ENCODE peak calls at places on chromosomes 12 and 14, in nine cellular contexts. One of them, this sample, is unnamed.

GRCh38 chr12:101695698-101696097 is 1.7 kb upstream of the CHPT1 start:
- DNase-seq in foreskin fibroblast: peak; percentile 30
- DNase-seq in GM20000: no peak
- DNase-seq in IMR-90: peak; percentile 59
- DNase-seq in stomach: no peak
- DNase-seq in transverse colon: no peak
- DNase-seq in fibroblast of mammary gland: peak; percentile 56
- DNase-seq in astrocyte of the cerebellum: no peak
- DNase-seq in heart right ventricle: no peak
- DNase-seq in this sample: no peak

GRCh38 chr14:105169776-105170655 is 1.4 kb upstream of the JAG2 start:
- DNase-seq in IMR-90: no peak
- DNase-seq in transverse colon: no peak
- DNase-seq in heart right ventricle: no peak
- DNase-seq in foreskin fibroblast: no peak
- DNase-seq in astrocyte of the cerebellum: no peak
- DNase-seq in stomach: no peak
- DNase-seq in fibroblast of mammary gland: no peak
- DNase-seq in GM20000: no peak
- DNase-seq in this sample: no peak

GRCh38 chr12:130617219-130617618 is 98.9 kb downstream of the RIMBP2 start:
- DNase-seq in GM20000: no peak
- DNase-seq in transverse colon: no peak
- DNase-seq in IMR-90: no peak
- DNase-seq in astrocyte of the cerebellum: no peak
- DNase-seq in stomach: no peak
- DNase-seq in foreskin fibroblast: no peak
- DNase-seq in fibroblast of mammary gland: no peak
- DNase-seq in heart right ventricle: no peak
- DNase-seq in this sample: no peak

GRCh38 chr12:3724096-3724805 is 28.7 kb downstream of the CRACR2A start:
- DNase-seq in heart right ventricle: no peak
- DNase-seq in astrocyte of the cerebellum: no peak
- DNase-seq in foreskin fibroblast: no peak
- DNase-seq in GM20000: no peak
- DNase-seq in fibroblast of mammary gland: no peak
- DNase-seq in transverse colon: peak; percentile 36
- DNase-seq in IMR-90: no peak
- DNase-seq in stomach: no peak
- DNase-seq in this sample: no peak

GRCh38 chr14:23154876-23155587 is 28.4 kb downstream of the SLC7A8 start:
- DNase-seq in transverse colon: peak; percentile 61
- DNase-seq in fibroblast of mammary gland: peak; percentile 94
- DNase-seq in GM20000: no peak
- DNase-seq in IMR-90: peak; percentile 89
- DNase-seq in foreskin fibroblast: peak; percentile 94
- DNase-seq in astrocyte of the cerebellum: peak; percentile 77
- DNase-seq in heart right ventricle: peak; percentile 80
- DNase-seq in stomach: peak; percentile 89
- DNase-seq in this sample: no peak

GRCh38 chr14:89249296-89249565 is 167.8 kb downstream of the FOXN3 start:
- DNase-seq in IMR-90: peak; percentile 18
- DNase-seq in GM20000: no peak
- DNase-seq in heart right ventricle: no peak
- DNase-seq in fibroblast of mammary gland: no peak
- DNase-seq in transverse colon: no peak
- DNase-seq in foreskin fibroblast: no peak
- DNase-seq in stomach: no peak
- DNase-seq in astrocyte of the cerebellum: no peak
- DNase-seq in this sample: no peak

GRCh38 chr12:78617683-78618082 is 246.9 kb upstream of the SYT1 start:
- DNase-seq in foreskin fibroblast: no peak
- DNase-seq in astrocyte of the cerebellum: no peak
- DNase-seq in GM20000: no peak
- DNase-seq in transverse colon: no peak
- DNase-seq in stomach: no peak
- DNase-seq in heart right ventricle: no peak
- DNase-seq in fibroblast of mammary gland: no peak
- DNase-seq in IMR-90: no peak
- DNase-seq in this sample: no peak

GRCh38 chr14:68654471-68654941 is 138.4 kb downstream of the ZFP36L1 start:
- DNase-seq in astrocyte of the cerebellum: no peak
- DNase-seq in GM20000: no peak
- DNase-seq in heart right ventricle: no peak
- DNase-seq in transverse colon: no peak
- DNase-seq in stomach: no peak
- DNase-seq in foreskin fibroblast: no peak
- DNase-seq in fibroblast of mammary gland: no peak
- DNase-seq in IMR-90: no peak
- DNase-seq in this sample: no peak

GRCh38 chr12:50166776-50167025 is 468 bp downstream of the CERS5 start:
- DNase-seq in heart right ventricle: peak; percentile 41
- DNase-seq in foreskin fibroblast: no peak
- DNase-seq in transverse colon: no peak
- DNase-seq in stomach: peak; percentile 29
- DNase-seq in fibroblast of mammary gland: no peak
- DNase-seq in GM20000: no peak
- DNase-seq in astrocyte of the cerebellum: no peak
- DNase-seq in IMR-90: no peak
- DNase-seq in this sample: no peak

GRCh38 chr12:47972895-47973294 is 9.5 kb downstream of the TMEM106C start:
- DNase-seq in foreskin fibroblast: no peak
- DNase-seq in fibroblast of mammary gland: no peak
- DNase-seq in stomach: no peak
- DNase-seq in heart right ventricle: no peak
- DNase-seq in IMR-90: no peak
- DNase-seq in astrocyte of the cerebellum: no peak
- DNase-seq in transverse colon: no peak
- DNase-seq in GM20000: no peak
- DNase-seq in this sample: no peak

GRCh38 chr14:59690426-59690825 is 113.8 kb upstream of the CCDC175 start:
- DNase-seq in astrocyte of the cerebellum: peak; percentile 64
- DNase-seq in foreskin fibroblast: no peak
- DNase-seq in GM20000: no peak
- DNase-seq in transverse colon: no peak
- DNase-seq in IMR-90: no peak
- DNase-seq in fibroblast of mammary gland: peak; percentile 20
- DNase-seq in heart right ventricle: no peak
- DNase-seq in stomach: no peak
- DNase-seq in this sample: no peak

GRCh38 chr12:88036368-88036965 is 7.3 kb upstream of the C12orf50 start:
- DNase-seq in IMR-90: peak; percentile 59
- DNase-seq in heart right ventricle: no peak
- DNase-seq in foreskin fibroblast: peak; percentile 77
- DNase-seq in transverse colon: no peak
- DNase-seq in astrocyte of the cerebellum: no peak
- DNase-seq in GM20000: no peak
- DNase-seq in fibroblast of mammary gland: peak; percentile 74
- DNase-seq in stomach: no peak
- DNase-seq in this sample: no peak

GRCh38 chr12:31300341-31300740 is 25.6 kb downstream of the SINHCAF start:
- DNase-seq in transverse colon: no peak
- DNase-seq in astrocyte of the cerebellum: no peak
- DNase-seq in GM20000: no peak
- DNase-seq in IMR-90: no peak
- DNase-seq in foreskin fibroblast: no peak
- DNase-seq in fibroblast of mammary gland: no peak
- DNase-seq in stomach: no peak
- DNase-seq in heart right ventricle: no peak
- DNase-seq in this sample: no peak

GRCh38 chr12:18850752-18851151 is 112.8 kb downstream of the CAPZA3 start:
- DNase-seq in IMR-90: no peak
- DNase-seq in astrocyte of the cerebellum: no peak
- DNase-seq in stomach: no peak
- DNase-seq in fibroblast of mammary gland: no peak
- DNase-seq in GM20000: no peak
- DNase-seq in foreskin fibroblast: no peak
- DNase-seq in transverse colon: no peak
- DNase-seq in heart right ventricle: no peak
- DNase-seq in this sample: no peak

GRCh38 chr12:122830517-122831214 is 4.6 kb upstream of the HIP1R start:
- DNase-seq in foreskin fibroblast: peak; percentile 98
- DNase-seq in transverse colon: peak; percentile 50
- DNase-seq in astrocyte of the cerebellum: no peak
- DNase-seq in GM20000: no peak
- DNase-seq in fibroblast of mammary gland: peak; percentile 99
- DNase-seq in stomach: no peak
- DNase-seq in heart right ventricle: no peak
- DNase-seq in IMR-90: peak; percentile 81
- DNase-seq in this sample: no peak

GRCh38 chr12:21169878-21170472 is 39.0 kb downstream of the SLCO1B1 start:
- DNase-seq in heart right ventricle: no peak
- DNase-seq in fibroblast of mammary gland: peak; percentile 31
- DNase-seq in IMR-90: peak; percentile 25
- DNase-seq in stomach: peak; percentile 51
- DNase-seq in astrocyte of the cerebellum: peak; percentile 28
- DNase-seq in GM20000: peak; percentile 11
- DNase-seq in foreskin fibroblast: peak; percentile 13
- DNase-seq in transverse colon: peak; percentile 24
- DNase-seq in this sample: peak; percentile 18

GRCh38 chr12:120902846-120903381 is 1.2 kb downstream of the SPPL3 start:
- DNase-seq in stomach: no peak
- DNase-seq in astrocyte of the cerebellum: no peak
- DNase-seq in foreskin fibroblast: peak; percentile 10
- DNase-seq in transverse colon: no peak
- DNase-seq in GM20000: no peak
- DNase-seq in IMR-90: no peak
- DNase-seq in heart right ventricle: no peak
- DNase-seq in fibroblast of mammary gland: no peak
- DNase-seq in this sample: no peak

GRCh38 chr14:90555126-90556049 is 158.6 kb downstream of the CALM1 start:
- DNase-seq in foreskin fibroblast: no peak
- DNase-seq in heart right ventricle: no peak
- DNase-seq in transverse colon: no peak
- DNase-seq in GM20000: no peak
- DNase-seq in fibroblast of mammary gland: no peak
- DNase-seq in stomach: no peak
- DNase-seq in astrocyte of the cerebellum: no peak
- DNase-seq in IMR-90: no peak
- DNase-seq in this sample: no peak

GRCh38 chr14:99899578-99900178 is 106.5 kb downstream of the EML1 start:
- DNase-seq in astrocyte of the cerebellum: peak; percentile 18
- DNase-seq in transverse colon: no peak
- DNase-seq in foreskin fibroblast: peak; percentile 65
- DNase-seq in fibroblast of mammary gland: peak; percentile 50
- DNase-seq in stomach: no peak
- DNase-seq in heart right ventricle: no peak
- DNase-seq in GM20000: peak; percentile 25
- DNase-seq in IMR-90: peak; percentile 47
- DNase-seq in this sample: no peak
- TF ChIP-seq CTCF in astrocyte of the cerebellum: peak; percentile 26
- TF ChIP-seq CTCF in transverse colon: peak; percentile 52
- TF ChIP-seq CTCF in foreskin fibroblast: peak; percentile 48
- TF ChIP-seq CTCF in fibroblast of mammary gland: peak; percentile 57
- TF ChIP-seq CTCF in stomach: no peak
- TF ChIP-seq CTCF in heart right ventricle: peak; percentile 44
- TF ChIP-seq CTCF in GM20000: no peak
- TF ChIP-seq CTCF in IMR-90: peak; percentile 56
- TF ChIP-seq CTCF in this sample: peak; percentile 29

GRCh38 chr12:57397441-57397840 is 33.4 kb downstream of the R3HDM2 start:
- DNase-seq in stomach: no peak
- DNase-seq in astrocyte of the cerebellum: no peak
- DNase-seq in foreskin fibroblast: no peak
- DNase-seq in transverse colon: no peak
- DNase-seq in heart right ventricle: no peak
- DNase-seq in GM20000: no peak
- DNase-seq in fibroblast of mammary gland: no peak
- DNase-seq in IMR-90: no peak
- DNase-seq in this sample: no peak

GRCh38 chr12:57404966-57405640 is 25.7 kb downstream of the R3HDM2 start:
- DNase-seq in heart right ventricle: no peak
- DNase-seq in transverse colon: no peak
- DNase-seq in GM20000: no peak
- DNase-seq in fibroblast of mammary gland: no peak
- DNase-seq in stomach: no peak
- DNase-seq in IMR-90: no peak
- DNase-seq in astrocyte of the cerebellum: no peak
- DNase-seq in foreskin fibroblast: no peak
- DNase-seq in this sample: no peak

DNA sequence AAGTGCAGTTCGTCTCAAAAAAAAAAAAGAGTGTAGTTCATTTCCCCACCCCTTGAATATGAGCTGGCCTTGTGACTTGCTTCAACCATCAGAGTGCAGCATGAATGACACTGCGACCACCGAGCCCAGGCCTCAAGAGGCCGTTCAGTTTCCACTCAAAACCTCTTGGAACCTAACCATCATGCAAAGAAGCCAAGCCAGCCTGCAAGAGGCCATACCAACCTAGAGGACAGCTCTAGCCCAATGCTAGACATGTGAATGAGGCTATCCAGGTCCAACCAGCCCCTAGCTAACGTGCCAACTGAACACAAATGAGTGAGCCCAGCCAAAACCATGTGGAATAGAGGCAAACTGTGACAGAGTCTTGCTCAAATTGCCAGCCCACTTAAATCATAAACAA is 29.7 kb downstream of the R3HDM2 start:
- DNase-seq in astrocyte of the cerebellum: no peak
- DNase-seq in stomach: no peak
- DNase-seq in heart right ventricle: peak; percentile 44
- DNase-seq in GM20000: no peak
- DNase-seq in foreskin fibroblast: no peak
- DNase-seq in IMR-90: no peak
- DNase-seq in transverse colon: no peak
- DNase-seq in fibroblast of mammary gland: no peak
- DNase-seq in this sample: no peak
- TF ChIP-seq CTCF in astrocyte of the cerebellum: no peak
- TF ChIP-seq CTCF in stomach: no peak
- TF ChIP-seq CTCF in heart right ventricle: no peak
- TF ChIP-seq CTCF in GM20000: no peak
- TF ChIP-seq CTCF in foreskin fibroblast: no peak
- TF ChIP-seq CTCF in IMR-90: no peak
- TF ChIP-seq CTCF in transverse colon: no peak
- TF ChIP-seq CTCF in fibroblast of mammary gland: no peak
- TF ChIP-seq CTCF in this sample: no peak

GRCh38 chr12:39946361-39946948 is 159.4 kb downstream of the SLC2A13 start:
- DNase-seq in GM20000: no peak
- DNase-seq in astrocyte of the cerebellum: no peak
- DNase-seq in fibroblast of mammary gland: no peak
- DNase-seq in IMR-90: no peak
- DNase-seq in stomach: no peak
- DNase-seq in foreskin fibroblast: no peak
- DNase-seq in transverse colon: no peak
- DNase-seq in heart right ventricle: no peak
- DNase-seq in this sample: no peak
- TF ChIP-seq CTCF in GM20000: no peak
- TF ChIP-seq CTCF in astrocyte of the cerebellum: no peak
- TF ChIP-seq CTCF in fibroblast of mammary gland: no peak
- TF ChIP-seq CTCF in IMR-90: no peak
- TF ChIP-seq CTCF in stomach: no peak
- TF ChIP-seq CTCF in foreskin fibroblast: no peak
- TF ChIP-seq CTCF in transverse colon: no peak
- TF ChIP-seq CTCF in heart right ventricle: no peak
- TF ChIP-seq CTCF in this sample: no peak

DNA sequence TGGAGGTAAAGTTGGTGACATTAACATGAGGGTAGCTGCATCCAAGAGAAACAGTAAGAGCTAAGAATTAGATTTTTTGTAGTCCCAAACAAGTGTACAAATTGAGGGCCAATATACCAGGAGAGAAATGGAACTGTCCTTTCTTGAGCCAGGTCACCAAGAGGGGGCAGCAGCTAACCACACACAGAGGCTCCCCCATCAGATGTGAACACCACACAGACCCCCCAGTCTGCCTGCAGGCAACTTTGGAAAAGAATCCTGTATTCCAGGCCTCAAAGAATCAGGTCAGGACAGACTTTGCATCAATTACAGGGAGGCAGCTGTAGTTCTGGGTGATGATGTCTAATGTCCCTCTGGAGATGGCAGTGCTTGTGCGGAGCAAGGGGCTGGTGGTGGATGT is 77.9 kb downstream of the SPTB start:
- DNase-seq in transverse colon: no peak
- DNase-seq in astrocyte of the cerebellum: no peak
- DNase-seq in stomach: no peak
- DNase-seq in heart right ventricle: no peak
- DNase-seq in GM20000: peak; percentile 39
- DNase-seq in fibroblast of mammary gland: peak; percentile 25
- DNase-seq in IMR-90: peak; percentile 17
- DNase-seq in foreskin fibroblast: peak; percentile 14
- DNase-seq in this sample: peak; percentile 58
- TF ChIP-seq CTCF in transverse colon: no peak
- TF ChIP-seq CTCF in astrocyte of the cerebellum: peak; percentile 55
- TF ChIP-seq CTCF in stomach: no peak
- TF ChIP-seq CTCF in heart right ventricle: no peak
- TF ChIP-seq CTCF in GM20000: no peak
- TF ChIP-seq CTCF in fibroblast of mammary gland: peak; percentile 49
- TF ChIP-seq CTCF in IMR-90: peak; percentile 57
- TF ChIP-seq CTCF in foreskin fibroblast: peak; percentile 59
- TF ChIP-seq CTCF in this sample: peak; percentile 34

This sample was measured in GM13976.